ENCODE peak calls at places on chromosomes 2 and 18, in nine cellular contexts. Q, X, T, V, A, W, C, M and J are unnamed samples.

GRCh38 chr2:210440206-210440605 is 36.4 kb downstream of the LANCL1 start:
- DNase-seq in Q (no peak), X (no peak), T (no peak), V (no peak), A (no peak), W (no peak), C (no peak), M (no peak), J (no peak)

GRCh38 chr2:141767051-141767450 is 363.8 kb downstream of the LRP1B start:
- DNase-seq in Q (no peak), X (no peak), T (no peak), V (no peak), A (no peak), W (no peak), C (no peak), M (peak; percentile 21), J (no peak)

GRCh38 chr2:120971866-120972265 is 236.2 kb downstream of the GLI2 start:
- DNase-seq in Q (no peak), X (no peak), T (no peak), V (peak; percentile 6), A (no peak), W (no peak), C (no peak), M (no peak), J (no peak)

GRCh38 chr18:12838178-12838634 is 45.8 kb downstream of the PTPN2 start:
- DNase-seq in Q (no peak), X (no peak), T (peak; percentile 66), V (peak; percentile 33), A (no peak), W (peak; percentile 80), C (no peak), M (peak; percentile 12), J (peak; percentile 69)

GRCh38 chr2:236348279-236348678 is 84.1 kb upstream of the ASB18 start:
- DNase-seq in Q (no peak), X (no peak), T (no peak), V (no peak), A (no peak), W (no peak), C (no peak), M (no peak), J (no peak)

GRCh38 chr2:99850076-99850710 is 292.2 kb downstream of the AFF3 start:
- DNase-seq in Q (no peak), X (no peak), T (no peak), V (no peak), A (no peak), W (no peak), C (no peak), M (no peak), J (no peak)

GRCh38 chr2:101479328-101479727 is 4.4 kb upstream of the RFX8 start:
- DNase-seq in Q (no peak), X (no peak), T (no peak), V (no peak), A (peak; percentile 75), W (no peak), C (no peak), M (peak; percentile 23), J (no peak)

GRCh38 chr2:121038831-121039230 is 246.2 kb downstream of the TFCP2L1 start:
- DNase-seq in Q (peak; percentile 31), X (no peak), T (peak; percentile 80), V (no peak), A (no peak), W (peak; percentile 76), C (no peak), M (no peak), J (no peak)

GRCh38 chr2:147460140-147460539 is 384.7 kb upstream of the ACVR2A start:
- DNase-seq in Q (no peak), X (no peak), T (no peak), V (no peak), A (no peak), W (no peak), C (no peak), M (peak; percentile 55), J (no peak)

GRCh38 chr2:156908825-156909224 is 348.7 kb upstream of the GALNT5 start:
- DNase-seq in Q (no peak), X (no peak), T (no peak), V (no peak), A (no peak), W (no peak), C (no peak), M (no peak), J (peak; percentile 37)

GRCh38 chr18:37299471-37300304 is 265.9 kb downstream of the CELF4 start:
- DNase-seq in Q (no peak), X (no peak), T (peak; percentile 89), V (peak; percentile 90), A (no peak), W (peak; percentile 81), C (no peak), M (peak; percentile 93), J (peak; percentile 93)

GRCh38 chr18:2143666-2144065 is 427.6 kb downstream of the METTL4 start:
- DNase-seq in Q (no peak), X (no peak), T (no peak), V (no peak), A (no peak), W (no peak), C (no peak), M (no peak), J (no peak)

GRCh38 chr18:21894619-21895367 is 154.2 kb downstream of the MIB1 start:
- DNase-seq in Q (no peak), X (no peak), T (peak; percentile 45), V (no peak), A (no peak), W (no peak), C (no peak), M (no peak), J (no peak)

GRCh38 chr18:51275712-51276473 is 78.4 kb upstream of the MEX3C start:
- DNase-seq in Q (no peak), X (no peak), T (no peak), V (peak; percentile 63), A (no peak), W (no peak), C (no peak), M (peak; percentile 69), J (no peak)

GRCh38 chr2:168246483-168247340 is 683 bp downstream of the STK39 start:
- DNase-seq in Q (peak; percentile 82), X (peak; percentile 63), T (peak; percentile 79), V (peak; percentile 78), A (peak; percentile 70), W (peak; percentile 82), C (peak; percentile 95), M (peak; percentile 71), J (no peak)

GRCh38 chr2:231684314-231685223 is 23.8 kb upstream of the PTMA start:
- DNase-seq in Q (no peak), X (no peak), T (no peak), V (peak; percentile 65), A (peak; percentile 2), W (no peak), C (peak; percentile 82), M (no peak), J (no peak)

GRCh38 chr2:133849341-133849740 is 281.1 kb upstream of the NCKAP5 start:
- DNase-seq in Q (no peak), X (no peak), T (no peak), V (no peak), A (no peak), W (no peak), C (no peak), M (no peak), J (no peak)

GRCh38 chr2:207768168-207768890 is 1.4 kb downstream of the FZD5 start:
- DNase-seq in Q (peak; percentile 61), X (peak; percentile 55), T (peak; percentile 54), V (peak; percentile 56), A (peak; percentile 76), W (peak; percentile 72), C (peak; percentile 86), M (peak; percentile 50), J (no peak)

GRCh38 chr2:73561422-73561821 is 80.8 kb downstream of the NAT8 start:
- DNase-seq in Q (no peak), X (no peak), T (no peak), V (no peak), A (no peak), W (no peak), C (no peak), M (no peak), J (peak; percentile 1)

GRCh38 chr18:44588466-44588865 is 92.2 kb upstream of the SETBP1 start:
- DNase-seq in Q (no peak), X (no peak), T (no peak), V (no peak), A (no peak), W (no peak), C (no peak), M (no peak), J (no peak)

GRCh38 chr2:176614930-176615329 is 345.7 kb downstream of the MTX2 start:
- DNase-seq in Q (no peak), X (no peak), T (no peak), V (no peak), A (no peak), W (no peak), C (no peak), M (no peak), J (no peak)

GRCh38 chr2:48070415-48070814 is 164.1 kb upstream of the FBXO11 start:
- DNase-seq in Q (no peak), X (no peak), T (no peak), V (no peak), A (no peak), W (no peak), C (no peak), M (no peak), J (no peak)

GRCh38 chr18:40159141-40160017 is 1795.7 kb upstream of the PIK3C3 start:
- DNase-seq in Q (no peak), X (peak; percentile 5), T (no peak), V (no peak), A (peak; percentile 55), W (no peak), C (no peak), M (peak; percentile 61), J (no peak)
- TF ChIP-seq CTCF in Q (no peak), X (peak; percentile 44), T (no peak), V (peak; percentile 23), A (peak; percentile 89), W (peak; percentile 31), C (no peak), M (peak; percentile 75), J (no peak)

DNA sequence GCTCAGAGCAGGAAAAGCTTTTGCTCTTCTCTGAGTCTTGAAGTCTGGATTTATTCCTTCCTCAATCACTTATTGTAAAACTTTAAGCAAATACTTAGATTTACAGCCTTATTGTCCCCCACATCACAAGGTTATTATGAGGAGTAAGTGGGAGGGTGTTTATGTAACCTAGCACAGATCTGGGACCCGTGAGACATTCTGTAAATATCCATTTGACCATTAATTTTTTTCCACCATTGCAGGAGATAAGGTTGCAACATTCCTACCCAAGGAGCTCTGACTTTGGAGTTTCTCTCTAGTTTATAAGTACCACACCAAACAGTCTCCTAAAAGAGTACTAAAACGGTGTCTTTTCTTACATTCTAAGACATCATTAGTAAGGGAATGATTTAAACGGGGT is 52.1 kb upstream of the CTIF start:
- DNase-seq in Q (no peak), X (no peak), T (no peak), V (no peak), A (no peak), W (no peak), C (no peak), M (no peak), J (no peak)
- TF ChIP-seq CTCF in Q (no peak), X (no peak), T (no peak), V (no peak), A (no peak), W (no peak), C (no peak), M (no peak), J (no peak)

GRCh38 chr2:113171359-113172075 is 2.3 kb upstream of the PSD4 start:
- DNase-seq in Q (peak; percentile 23), X (no peak), T (peak; percentile 29), V (no peak), A (no peak), W (no peak), C (peak; percentile 70), M (no peak), J (no peak)
- TF ChIP-seq CTCF in Q (no peak), X (no peak), T (no peak), V (no peak), A (no peak), W (no peak), C (no peak), M (no peak), J (no peak)

GRCh38 chr2:96142217-96143113 is 2.8 kb downstream of the DUSP2 start:
- DNase-seq in Q (peak; percentile 72), X (no peak), T (no peak), V (no peak), A (no peak), W (peak; percentile 37), C (peak; percentile 84), M (no peak), J (no peak)
- TF ChIP-seq CTCF in Q (peak; percentile 58), X (no peak), T (no peak), V (no peak), A (no peak), W (no peak), C (peak; percentile 39), M (no peak), J (no peak)